ENCODE peak calls at places on chromosomes 7 and 10, in nine cellular contexts. T, V, F, G, H, U, E, B and C are unnamed samples.

GRCh38 chr10:91909178-91909677 is at the start of gene FGFBP3:
- DNase-seq in T (no peak), V (peak; percentile 44), F (peak; percentile 38), G (peak; percentile 23), H (peak; percentile 45), U (no peak), E (no peak), B (no peak), C (no peak)

GRCh38 chr7:44050915-44051560 is 6.5 kb downstream of the DBNL start:
- DNase-seq in T (no peak), V (no peak), F (peak; percentile 5), G (no peak), H (no peak), U (no peak), E (peak; percentile 12), B (no peak), C (no peak)

GRCh38 chr10:24784923-24785322 is 61.2 kb upstream of the ARHGAP21 start:
- DNase-seq in T (no peak), V (no peak), F (no peak), G (no peak), H (no peak), U (no peak), E (no peak), B (no peak), C (no peak)

GRCh38 chr10:19788075-19788686 is 28.1 kb upstream of the PLXDC2 start:
- DNase-seq in T (peak; percentile 25), V (peak; percentile 74), F (peak; percentile 17), G (peak; percentile 53), H (peak; percentile 73), U (peak; percentile 32), E (no peak), B (no peak), C (no peak)

GRCh38 chr10:13839430-13839986 is 252.7 kb downstream of the PRPF18 start:
- DNase-seq in T (no peak), V (peak; percentile 78), F (no peak), G (no peak), H (peak; percentile 93), U (peak; percentile 82), E (no peak), B (peak; percentile 42), C (no peak)

GRCh38 chr7:45663965-45664623 is 89.9 kb downstream of the ADCY1 start:
- DNase-seq in T (no peak), V (no peak), F (no peak), G (no peak), H (no peak), U (no peak), E (no peak), B (no peak), C (no peak)

GRCh38 chr7:132614428-132615076 is 38.3 kb upstream of the PLXNA4 start:
- DNase-seq in T (no peak), V (peak; percentile 30), F (peak; percentile 18), G (no peak), H (no peak), U (peak; percentile 20), E (peak; percentile 68), B (peak; percentile 46), C (peak; percentile 72)

GRCh38 chr10:38156416-38157269 is 62.5 kb downstream of the ZNF37A start:
- DNase-seq in T (no peak), V (no peak), F (no peak), G (no peak), H (no peak), U (no peak), E (no peak), B (no peak), C (no peak)

GRCh38 chr10:113045155-113046055 is 95.4 kb downstream of the TCF7L2 start:
- DNase-seq in T (peak; percentile 30), V (peak; percentile 85), F (no peak), G (no peak), H (peak; percentile 93), U (peak; percentile 83), E (peak; percentile 71), B (no peak), C (no peak)

GRCh38 chr10:77251297-77252013 is 386.2 kb downstream of the KCNMA1 start:
- DNase-seq in T (no peak), V (peak; percentile 53), F (peak; percentile 27), G (peak; percentile 29), H (peak; percentile 62), U (no peak), E (no peak), B (no peak), C (no peak)

DNA sequence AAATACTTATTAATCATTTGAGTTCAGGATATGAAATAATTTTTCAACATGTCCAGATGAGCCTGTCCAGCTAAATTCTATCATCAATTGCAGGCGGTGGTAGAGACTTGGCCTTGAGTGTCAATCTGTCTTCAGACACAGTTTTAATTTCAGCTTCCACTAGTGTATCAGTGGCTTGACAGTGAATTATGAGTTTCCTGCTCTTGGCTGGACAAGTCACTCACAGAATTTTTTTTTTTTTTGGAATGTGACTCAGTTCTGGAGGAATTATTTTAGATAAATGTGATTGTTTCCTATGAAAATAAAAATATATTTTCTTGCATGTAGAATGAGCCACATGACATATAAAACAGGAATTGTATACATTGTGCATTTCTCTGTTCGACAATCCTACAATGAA is 319.9 kb upstream of the AKR1E2 start:
- DNase-seq in T (no peak), V (peak; percentile 58), F (no peak), G (no peak), H (peak; percentile 12), U (no peak), E (no peak), B (no peak), C (no peak)
- H3K4me3 ChIP-seq in T (no peak overlapping the region), V (no peak overlapping the region), F (no peak overlapping the region), G (no peak overlapping the region), H (no peak overlapping the region), U (no peak overlapping the region), E (no peak overlapping the region), B (no peak overlapping the region), C (no peak overlapping the region)

GRCh38 chr10:100728928-100729876 is 16.2 kb upstream of the PAX2 start:
- DNase-seq in T (no peak), V (peak; percentile 18), F (peak; percentile 45), G (peak; percentile 41), H (peak; percentile 13), U (no peak), E (peak; percentile 41), B (no peak), C (no peak)
- TF ChIP-seq CTCF in T (peak; percentile 95), V (peak; percentile 45), F (peak; percentile 25), G (peak; percentile 34), H (peak; percentile 36), U (no peak), E (peak; percentile 19), B (peak; percentile 24), C (no peak)

GRCh38 chr7:108662783-108663182 is 93.1 kb downstream of the DNAJB9 start:
- DNase-seq in T (no peak), V (no peak), F (no peak), G (no peak), H (no peak), U (no peak), E (no peak), B (no peak), C (no peak)

GRCh38 chr7:108660465-108660864 is 90.8 kb downstream of the DNAJB9 start:
- DNase-seq in T (no peak), V (peak; percentile 9), F (no peak), G (no peak), H (peak; percentile 4), U (no peak), E (no peak), B (no peak), C (no peak)

DNA sequence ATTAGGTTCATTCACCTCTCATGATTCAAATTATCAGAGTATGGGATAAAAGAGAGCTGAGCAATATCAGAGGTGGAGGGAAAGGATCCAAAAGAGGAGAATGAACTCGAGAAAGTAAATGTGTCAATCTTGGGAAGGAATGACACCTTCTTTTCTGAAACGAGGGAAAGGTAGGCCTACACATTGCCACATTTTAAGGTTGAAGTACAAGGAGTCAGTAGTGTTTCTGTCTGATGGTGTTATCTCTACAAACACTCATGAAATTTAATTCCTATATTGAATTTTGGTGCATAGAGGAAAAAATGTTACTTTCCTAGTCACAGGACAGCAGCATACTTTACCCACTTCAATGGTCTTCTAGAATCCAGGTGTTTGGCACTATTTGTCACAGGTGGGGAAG is 90.2 kb downstream of the DNAJB9 start:
- DNase-seq in T (no peak), V (no peak), F (no peak), G (no peak), H (no peak), U (no peak), E (no peak), B (no peak), C (no peak)
- H3K4me3 ChIP-seq in T (no peak overlapping the region), V (no peak overlapping the region), F (no peak overlapping the region), G (no peak overlapping the region), H (no peak overlapping the region), U (no peak overlapping the region), E (no peak overlapping the region), B (no peak overlapping the region), C (no peak overlapping the region)

GRCh38 chr7:22854158-22855048 is 31.8 kb upstream of the TOMM7 start:
- DNase-seq in T (no peak), V (peak; percentile 89), F (peak; percentile 88), G (peak; percentile 96), H (peak; percentile 89), U (peak; percentile 85), E (peak; percentile 95), B (peak; percentile 92), C (peak; percentile 92)
- TF ChIP-seq CTCF in T (no peak), V (no peak), F (no peak), G (no peak), H (no peak), U (no peak), E (peak; percentile 80), B (peak; percentile 95), C (peak; percentile 91)

DNA sequence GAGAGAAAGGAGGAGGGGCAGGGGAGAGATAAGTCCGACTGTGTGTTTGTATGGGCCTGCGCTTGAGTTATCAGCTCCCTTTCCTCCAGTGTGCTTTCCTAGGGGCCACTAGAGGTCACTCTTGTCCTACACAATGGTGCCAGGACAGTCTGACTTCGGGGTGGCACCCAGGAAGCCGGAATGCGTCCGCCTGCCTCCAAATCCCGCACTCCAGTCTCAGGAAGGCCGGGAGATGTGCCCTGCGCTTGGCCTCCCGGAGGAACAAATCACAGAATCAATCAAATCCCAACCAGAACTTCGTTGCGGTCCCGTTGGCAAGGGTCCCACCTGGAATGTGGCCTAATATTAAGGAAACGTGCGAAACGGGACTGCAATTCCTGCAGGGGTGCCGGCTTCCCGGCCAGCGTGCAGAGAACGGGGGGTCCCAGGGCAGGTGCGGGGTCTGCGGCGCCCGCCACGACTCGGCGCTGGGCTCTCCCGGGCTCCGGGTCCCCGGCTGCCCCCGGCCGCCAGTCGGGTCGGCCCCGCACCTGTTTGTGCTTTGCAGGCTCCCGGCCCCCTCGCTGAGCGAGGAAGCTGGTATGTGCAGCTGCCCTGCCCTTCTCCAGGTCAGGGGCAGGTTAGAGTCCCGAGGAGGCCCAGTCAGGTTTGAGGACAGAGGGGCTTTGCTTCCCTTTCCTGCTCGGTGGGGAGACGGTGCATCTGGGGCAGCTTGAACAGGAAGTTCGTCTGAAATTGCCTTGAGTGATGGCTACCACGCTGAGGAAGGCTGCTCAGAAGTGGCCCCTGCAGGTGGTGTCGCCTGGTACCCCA is 21.0 kb upstream of the HPS1 start:
- DNase-seq in T (peak; percentile 67), V (peak; percentile 88), F (peak; percentile 75), G (peak; percentile 92), H (peak; percentile 83), U (peak; percentile 77), E (peak; percentile 81), B (peak; percentile 60), C (peak; percentile 70)
- H3K4me3 ChIP-seq in T (peak overlapping the region; percentile 66), V (peak overlapping the region; percentile 64), F (no peak overlapping the region), G (peak overlapping the region; percentile 72), H (peak overlapping the region; percentile 44), U (peak overlapping the region; percentile 48), E (peak overlapping the region; percentile 55), B (peak overlapping the region; percentile 66), C (peak overlapping the region; percentile 54)